ENCODE peak calls at places on chromosomes 1 and 21, in four cellular contexts. L, A, E and Z are unnamed samples.

GRCh38 chr1:110208916-110209650 is 1.0 kb upstream of the KCNC4 start:
- DNase-seq in L (no peak), E (no peak), A (no peak), Z (no peak)

GRCh38 chr1:232524056-232524455 is 105.9 kb downstream of the SIPA1L2 start:
- DNase-seq in A (no peak), L (no peak), E (no peak), Z (no peak)

GRCh38 chr1:236173174-236173767 is 30.9 kb downstream of the GPR137B start:
- DNase-seq in A (no peak), L (no peak), E (no peak), Z (no peak)

GRCh38 chr1:98143403-98143802 is 222.6 kb upstream of the DPYD start:
- DNase-seq in L (no peak), A (no peak), E (no peak), Z (no peak)

GRCh38 chr1:170494369-170494768 is 37.6 kb upstream of the GORAB start:
- DNase-seq in L (no peak), A (no peak), E (no peak), Z (no peak)

GRCh38 chr1:229863651-229864545 is 203.1 kb upstream of the GALNT2 start:
- DNase-seq in E (no peak), L (no peak), A (no peak), Z (no peak)

GRCh38 chr1:108598340-108598739 is 38.4 kb downstream of the EEIG2 start:
- DNase-seq in A (no peak), E (no peak), L (no peak), Z (no peak)

GRCh38 chr21:35275776-35276175 is 226.7 kb upstream of the RUNX1 start:
- DNase-seq in L (no peak), A (no peak), E (no peak), Z (no peak)

GRCh38 chr1:5667513-5668325 is 324.5 kb downstream of the NPHP4 start:
- DNase-seq in L (no peak), A (no peak), E (no peak), Z (no peak)

GRCh38 chr1:189374816-189375215 is 1102.8 kb downstream of the BRINP3 start:
- DNase-seq in A (no peak), E (no peak), L (no peak), Z (no peak)

GRCh38 chr21:28768753-28769152 is 223.9 kb downstream of the LTN1 start:
- DNase-seq in L (no peak), A (no peak), E (no peak), Z (no peak)

GRCh38 chr1:156601892-156602291 is 613 bp upstream of the GPATCH4 start:
- DNase-seq in A (no peak), L (no peak), E (no peak), Z (no peak)

GRCh38 chr1:216464489-216464888 is 41.2 kb upstream of the USH2A start:
- DNase-seq in E (peak), A (no peak), L (no peak), Z (no peak)

GRCh38 chr1:233664254-233664653 is 50.3 kb downstream of the KCNK1 start:
- DNase-seq in E (no peak), A (no peak), L (no peak), Z (no peak)

GRCh38 chr1:19338323-19338762 is 26.2 kb downstream of the SLC66A1 start:
- DNase-seq in A (peak), L (peak), E (peak), Z (peak)

GRCh38 chr1:214472362-214472761 is 79.0 kb downstream of the PTPN14 start:
- DNase-seq in E (no peak), L (no peak), A (no peak), Z (no peak)

GRCh38 chr21:26840912-26841311 is 4.3 kb downstream of the ADAMTS1 start:
- DNase-seq in E (no peak), L (no peak), A (no peak), Z (no peak)

GRCh38 chr1:185080425-185080824 is 35.1 kb downstream of the RNF2 start:
- DNase-seq in A (no peak), L (no peak), E (no peak), Z (no peak)

GRCh38 chr1:85611856-85612255 is 31.3 kb downstream of the CCN1 start:
- DNase-seq in A (no peak), L (no peak), E (peak), Z (no peak)

GRCh38 chr1:8239039-8239305 is 78.9 kb upstream of the SLC45A1 start:
- DNase-seq in E (peak), A (no peak), L (no peak), Z (no peak)

GRCh38 chr1:245988393-245989078 is 518.5 kb downstream of the SMYD3 start:
- DNase-seq in E (no peak), L (no peak), A (no peak), Z (no peak)

GRCh38 chr1:208857471-208857870 is 613.3 kb upstream of the PLXNA2 start:
- DNase-seq in L (no peak), A (no peak), E (no peak), Z (no peak)

GRCh38 chr1:24605534-24606295 is 37.4 kb upstream of the SRRM1 start:
- DNase-seq in L (no peak), A (no peak), E (peak), Z (no peak)

GRCh38 chr1:84145051-84145450 is 980 bp downstream of the PRKACB start:
- DNase-seq in E (no peak), L (no peak), A (no peak), Z (no peak)
- TF ChIP-seq SUZ12 in E (no peak), L (no peak), A (no peak), Z (no peak)

DNA sequence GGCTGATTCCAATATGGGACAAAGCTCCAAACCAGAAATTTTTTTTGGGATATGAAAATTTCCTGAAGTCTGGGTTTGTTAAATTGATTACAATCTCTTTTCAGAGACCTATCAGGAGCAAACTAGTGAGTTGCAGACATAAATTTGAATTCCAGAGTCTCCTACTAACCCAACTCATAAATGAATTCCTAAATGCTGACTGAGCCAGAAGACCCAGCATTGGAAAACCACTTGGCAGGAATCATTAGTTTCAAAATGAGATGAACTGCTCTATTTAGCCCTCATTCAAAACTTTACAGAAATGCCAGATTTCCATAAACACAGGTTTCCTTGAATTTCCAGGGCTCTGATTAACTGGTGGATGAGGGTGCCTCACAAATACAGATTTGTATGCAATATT is 222.5 kb downstream of the HLX start:
- DNase-seq in L (no peak), A (no peak), E (no peak), Z (no peak)
- TF ChIP-seq SUZ12 in L (no peak), A (no peak), E (no peak), Z (no peak)

GRCh38 chr1:234927968-234928635 is 200.5 kb downstream of the TOMM20 start:
- DNase-seq in A (no peak), L (no peak), E (no peak), Z (no peak)

GRCh38 chr1:234926252-234926573 is 202.4 kb downstream of the TOMM20 start:
- DNase-seq in L (no peak), A (no peak), E (no peak), Z (no peak)

GRCh38 chr1:234928642-234929041 is 200.0 kb downstream of the TOMM20 start:
- DNase-seq in L (no peak), A (no peak), E (no peak), Z (no peak)

GRCh38 chr1:234926574-234927311 is 201.9 kb downstream of the TOMM20 start:
- DNase-seq in E (no peak), L (no peak), A (no peak), Z (no peak)

DNA sequence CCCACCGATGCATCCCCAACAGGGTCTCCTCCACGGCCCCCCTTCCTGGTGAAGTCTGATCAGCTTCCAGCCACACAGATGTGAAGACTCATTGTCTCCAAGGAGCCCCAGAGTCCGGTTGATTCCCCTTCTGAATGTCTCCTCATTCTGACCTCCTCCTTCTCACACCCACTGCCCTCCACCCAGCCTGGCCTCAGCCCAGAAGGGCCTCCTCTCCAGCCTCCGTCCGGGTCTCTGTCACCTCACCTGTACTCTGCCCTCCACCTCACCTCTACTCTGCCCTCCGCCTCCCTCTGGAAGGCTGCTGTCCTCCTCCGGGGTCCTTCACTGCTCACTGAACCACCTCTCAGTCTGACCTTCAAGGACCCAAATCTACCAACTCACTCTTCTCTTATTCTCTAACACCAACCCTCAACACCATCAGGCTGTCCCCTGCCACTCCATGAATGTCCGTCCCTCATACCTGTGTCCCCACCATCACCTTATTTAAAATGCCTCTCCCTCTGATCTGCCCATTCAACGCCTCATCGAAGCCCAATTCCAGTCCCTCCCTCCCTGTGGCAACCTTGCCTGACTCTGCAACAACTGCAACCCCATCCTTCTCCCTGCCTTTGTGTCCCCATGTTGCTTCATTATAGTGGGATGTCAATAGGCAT is 201.2 kb downstream of the TOMM20 start:
- DNase-seq in A (no peak), L (no peak), E (no peak), Z (no peak)
- TF ChIP-seq SUZ12 in A (no peak), L (no peak), E (no peak), Z (no peak)

DNA sequence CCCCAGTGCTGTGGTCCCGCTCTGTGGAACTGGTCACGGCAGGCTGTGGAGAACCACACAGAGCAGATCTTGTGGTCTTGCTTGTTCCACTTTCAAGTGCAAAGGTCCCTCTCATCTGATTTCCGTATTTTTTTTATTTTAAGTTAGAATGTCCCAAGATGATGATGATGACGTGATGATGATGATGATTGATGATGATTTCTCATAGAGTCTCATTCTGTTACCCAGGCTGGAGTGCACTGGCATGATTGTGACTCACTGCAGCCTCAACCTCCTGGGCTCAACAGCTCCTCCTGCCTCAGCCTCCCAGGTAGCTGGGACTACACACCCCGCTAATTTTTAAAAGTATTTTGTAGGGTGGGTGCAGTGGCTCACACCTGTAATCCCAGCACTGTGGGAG is 12.2 kb downstream of the EVA1C start:
- DNase-seq in A (no peak), L (no peak), E (no peak), Z (no peak)
- TF ChIP-seq SUZ12 in A (no peak), L (no peak), E (no peak), Z (no peak)

DNA sequence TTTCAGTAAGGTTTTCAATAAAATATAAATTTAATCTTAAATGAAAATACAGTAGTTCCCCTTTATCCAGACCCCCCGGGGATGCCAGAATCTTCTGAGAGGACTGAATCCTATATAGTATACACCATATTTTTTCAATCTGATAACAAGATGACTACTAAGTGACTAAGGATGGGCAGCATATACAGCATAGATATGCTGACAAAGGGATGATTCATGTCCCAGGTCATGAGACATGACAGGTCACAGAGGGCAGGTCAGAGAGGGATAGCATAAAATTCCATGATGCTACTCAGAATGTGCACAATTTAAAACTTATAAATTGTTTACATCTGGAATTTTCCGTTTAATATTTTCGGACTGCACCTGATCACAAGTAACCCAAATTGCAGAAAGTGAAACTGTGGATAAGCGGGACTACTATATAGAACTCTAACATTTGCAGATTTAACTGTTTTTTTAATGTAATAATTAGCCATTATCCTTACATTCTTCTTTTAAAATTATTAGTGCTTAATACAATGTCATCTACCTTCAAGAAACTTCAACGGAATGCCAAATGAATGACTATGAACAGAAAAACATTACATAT is 48.8 kb downstream of the LRRC40 start:
- DNase-seq in A (no peak), L (no peak), E (peak), Z (no peak)
- TF ChIP-seq SUZ12 in A (no peak), L (no peak), E (no peak), Z (no peak)

DNA sequence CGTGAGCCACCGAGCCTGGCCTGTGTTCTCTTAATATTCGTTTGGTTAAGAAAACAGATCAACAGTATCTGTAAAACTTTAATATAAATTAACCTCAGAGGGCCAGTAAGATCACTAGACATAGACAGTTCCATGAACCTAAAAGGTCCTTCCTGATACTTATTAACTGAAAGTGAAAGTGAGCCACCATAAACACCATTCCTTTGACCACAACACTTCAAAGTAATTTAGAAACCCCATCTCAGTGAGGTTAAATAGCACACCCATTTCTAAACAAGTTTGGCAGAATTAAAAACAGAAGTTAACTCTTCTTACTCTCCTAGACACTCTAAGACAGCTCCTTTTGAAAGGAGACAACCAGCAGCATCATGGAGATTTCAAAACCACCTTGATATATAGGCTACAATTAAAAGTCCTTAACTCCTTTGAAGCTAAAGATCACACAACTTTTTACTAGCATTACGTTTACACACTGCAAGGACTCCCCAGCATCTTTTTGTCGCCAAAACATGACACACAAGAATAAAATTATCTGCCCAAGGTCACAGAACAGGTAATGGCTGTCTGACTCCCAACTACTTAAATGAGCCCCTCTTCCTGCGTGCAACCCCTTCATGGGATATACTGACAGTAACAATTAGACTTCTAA is 2.2 kb downstream of the RNF19B start:
- DNase-seq in L (no peak), A (no peak), E (no peak), Z (no peak)
- TF ChIP-seq SUZ12 in L (no peak), A (no peak), E (no peak), Z (no peak)

GRCh38 chr1:44049839-44050238 is 18.6 kb upstream of the SLC6A9 start:
- DNase-seq in A (no peak), L (no peak), E (no peak), Z (no peak)
- TF ChIP-seq SUZ12 in A (no peak), L (no peak), E (no peak), Z (no peak)